ENCODE peak calls at places on chromosome 1, in ten cellular contexts. One of them, this sample, is unnamed.

GRCh38 chr1:109630081-109630880 is 10.6 kb downstream of the AMPD2 start:
- DNase-seq in activated CD4-positive, CD25-positive, alpha-beta regulatory T cell treated with anti-CD3 and anti-CD28 coated beads, Interleukin-2, amount 50 U/mL, for 16 hours: no peak
- DNase-seq in GM23338: peak; percentile 66
- DNase-seq in iPS-NIHi11: peak; percentile 90
- DNase-seq in mucosa of gallbladder: no peak
- DNase-seq in cardiac muscle cell: no peak
- DNase-seq in progenitor cell of endocrine pancreas: no peak
- DNase-seq in anterior cingulate cortex: no peak
- DNase-seq in NCI-H2171: no peak
- DNase-seq in left ventricle myocardium superior: no peak
- DNase-seq in this sample: peak; percentile 87

GRCh38 chr1:17624540-17625256 is 85.2 kb downstream of the ARHGEF10L start:
- DNase-seq in activated CD4-positive, CD25-positive, alpha-beta regulatory T cell treated with anti-CD3 and anti-CD28 coated beads, Interleukin-2, amount 50 U/mL, for 16 hours: no peak
- DNase-seq in GM23338: no peak
- DNase-seq in iPS-NIHi11: no peak
- DNase-seq in mucosa of gallbladder: peak; percentile 39
- DNase-seq in cardiac muscle cell: peak; percentile 46
- DNase-seq in progenitor cell of endocrine pancreas: no peak
- DNase-seq in anterior cingulate cortex: no peak
- DNase-seq in NCI-H2171: no peak
- DNase-seq in left ventricle myocardium superior: peak; percentile 86
- DNase-seq in this sample: peak; percentile 97

GRCh38 chr1:63730211-63730610 is 43.6 kb upstream of the ROR1 start:
- DNase-seq in activated CD4-positive, CD25-positive, alpha-beta regulatory T cell treated with anti-CD3 and anti-CD28 coated beads, Interleukin-2, amount 50 U/mL, for 16 hours: no peak
- DNase-seq in GM23338: peak; percentile 74
- DNase-seq in iPS-NIHi11: no peak
- DNase-seq in mucosa of gallbladder: no peak
- DNase-seq in cardiac muscle cell: no peak
- DNase-seq in progenitor cell of endocrine pancreas: no peak
- DNase-seq in anterior cingulate cortex: no peak
- DNase-seq in NCI-H2171: peak; percentile 38
- DNase-seq in left ventricle myocardium superior: no peak
- DNase-seq in this sample: no peak

GRCh38 chr1:113207019-113207418 is 134.0 kb downstream of the LRIG2 start:
- DNase-seq in activated CD4-positive, CD25-positive, alpha-beta regulatory T cell treated with anti-CD3 and anti-CD28 coated beads, Interleukin-2, amount 50 U/mL, for 16 hours: no peak
- DNase-seq in GM23338: no peak
- DNase-seq in iPS-NIHi11: peak; percentile 33
- DNase-seq in mucosa of gallbladder: no peak
- DNase-seq in cardiac muscle cell: no peak
- DNase-seq in progenitor cell of endocrine pancreas: no peak
- DNase-seq in anterior cingulate cortex: no peak
- DNase-seq in NCI-H2171: no peak
- DNase-seq in left ventricle myocardium superior: no peak
- DNase-seq in this sample: no peak

GRCh38 chr1:91736999-91737615 is 148.8 kb downstream of the TGFBR3 start:
- DNase-seq in activated CD4-positive, CD25-positive, alpha-beta regulatory T cell treated with anti-CD3 and anti-CD28 coated beads, Interleukin-2, amount 50 U/mL, for 16 hours: no peak
- DNase-seq in GM23338: peak; percentile 70
- DNase-seq in iPS-NIHi11: peak; percentile 68
- DNase-seq in mucosa of gallbladder: no peak
- DNase-seq in cardiac muscle cell: peak; percentile 69
- DNase-seq in progenitor cell of endocrine pancreas: peak; percentile 16
- DNase-seq in anterior cingulate cortex: no peak
- DNase-seq in NCI-H2171: no peak
- DNase-seq in left ventricle myocardium superior: peak; percentile 32
- DNase-seq in this sample: peak; percentile 85

GRCh38 chr1:186183219-186183618 is 191.8 kb downstream of the TPR start:
- DNase-seq in activated CD4-positive, CD25-positive, alpha-beta regulatory T cell treated with anti-CD3 and anti-CD28 coated beads, Interleukin-2, amount 50 U/mL, for 16 hours: no peak
- DNase-seq in GM23338: no peak
- DNase-seq in iPS-NIHi11: no peak
- DNase-seq in mucosa of gallbladder: no peak
- DNase-seq in cardiac muscle cell: peak; percentile 64
- DNase-seq in progenitor cell of endocrine pancreas: no peak
- DNase-seq in anterior cingulate cortex: no peak
- DNase-seq in NCI-H2171: no peak
- DNase-seq in left ventricle myocardium superior: no peak
- DNase-seq in this sample: no peak

GRCh38 chr1:167762061-167762746 is 40.4 kb downstream of the MPZL1 start:
- DNase-seq in activated CD4-positive, CD25-positive, alpha-beta regulatory T cell treated with anti-CD3 and anti-CD28 coated beads, Interleukin-2, amount 50 U/mL, for 16 hours: no peak
- DNase-seq in GM23338: no peak
- DNase-seq in iPS-NIHi11: no peak
- DNase-seq in mucosa of gallbladder: no peak
- DNase-seq in cardiac muscle cell: no peak
- DNase-seq in progenitor cell of endocrine pancreas: no peak
- DNase-seq in anterior cingulate cortex: no peak
- DNase-seq in NCI-H2171: no peak
- DNase-seq in left ventricle myocardium superior: no peak
- DNase-seq in this sample: no peak

GRCh38 chr1:61000327-61000726 is 82.0 kb upstream of the NFIA start:
- DNase-seq in activated CD4-positive, CD25-positive, alpha-beta regulatory T cell treated with anti-CD3 and anti-CD28 coated beads, Interleukin-2, amount 50 U/mL, for 16 hours: no peak
- DNase-seq in GM23338: no peak
- DNase-seq in iPS-NIHi11: no peak
- DNase-seq in mucosa of gallbladder: no peak
- DNase-seq in cardiac muscle cell: no peak
- DNase-seq in progenitor cell of endocrine pancreas: no peak
- DNase-seq in anterior cingulate cortex: no peak
- DNase-seq in NCI-H2171: no peak
- DNase-seq in left ventricle myocardium superior: no peak
- DNase-seq in this sample: no peak

GRCh38 chr1:84479998-84480397 is 932 bp downstream of the RPF1 start:
- DNase-seq in activated CD4-positive, CD25-positive, alpha-beta regulatory T cell treated with anti-CD3 and anti-CD28 coated beads, Interleukin-2, amount 50 U/mL, for 16 hours: no peak
- DNase-seq in GM23338: no peak
- DNase-seq in iPS-NIHi11: no peak
- DNase-seq in mucosa of gallbladder: no peak
- DNase-seq in cardiac muscle cell: no peak
- DNase-seq in progenitor cell of endocrine pancreas: no peak
- DNase-seq in anterior cingulate cortex: no peak
- DNase-seq in NCI-H2171: no peak
- DNase-seq in left ventricle myocardium superior: no peak
- DNase-seq in this sample: no peak

GRCh38 chr1:108016451-108016920 is 51.5 kb upstream of the VAV3 start:
- DNase-seq in activated CD4-positive, CD25-positive, alpha-beta regulatory T cell treated with anti-CD3 and anti-CD28 coated beads, Interleukin-2, amount 50 U/mL, for 16 hours: no peak
- DNase-seq in GM23338: no peak
- DNase-seq in iPS-NIHi11: peak; percentile 12
- DNase-seq in mucosa of gallbladder: peak; percentile 17
- DNase-seq in cardiac muscle cell: peak; percentile 97
- DNase-seq in progenitor cell of endocrine pancreas: no peak
- DNase-seq in anterior cingulate cortex: no peak
- DNase-seq in NCI-H2171: peak; percentile 32
- DNase-seq in left ventricle myocardium superior: no peak
- DNase-seq in this sample: peak; percentile 71

GRCh38 chr1:99292946-99293345 is 28.7 kb downstream of the PLPPR4 start:
- DNase-seq in activated CD4-positive, CD25-positive, alpha-beta regulatory T cell treated with anti-CD3 and anti-CD28 coated beads, Interleukin-2, amount 50 U/mL, for 16 hours: no peak
- DNase-seq in GM23338: no peak
- DNase-seq in iPS-NIHi11: no peak
- DNase-seq in mucosa of gallbladder: no peak
- DNase-seq in cardiac muscle cell: no peak
- DNase-seq in progenitor cell of endocrine pancreas: no peak
- DNase-seq in anterior cingulate cortex: no peak
- DNase-seq in NCI-H2171: no peak
- DNase-seq in left ventricle myocardium superior: no peak
- DNase-seq in this sample: peak; percentile 13

GRCh38 chr1:201254625-201255469 is 28.5 kb upstream of the PKP1 start:
- DNase-seq in activated CD4-positive, CD25-positive, alpha-beta regulatory T cell treated with anti-CD3 and anti-CD28 coated beads, Interleukin-2, amount 50 U/mL, for 16 hours: peak; percentile 29
- DNase-seq in GM23338: peak; percentile 71
- DNase-seq in iPS-NIHi11: peak; percentile 98
- DNase-seq in mucosa of gallbladder: peak; percentile 38
- DNase-seq in cardiac muscle cell: peak; percentile 50
- DNase-seq in progenitor cell of endocrine pancreas: peak; percentile 96
- DNase-seq in anterior cingulate cortex: no peak
- DNase-seq in NCI-H2171: no peak
- DNase-seq in left ventricle myocardium superior: peak; percentile 78
- DNase-seq in this sample: peak; percentile 95

GRCh38 chr1:100187912-100188311 is 9.9 kb upstream of the LRRC39 start:
- DNase-seq in activated CD4-positive, CD25-positive, alpha-beta regulatory T cell treated with anti-CD3 and anti-CD28 coated beads, Interleukin-2, amount 50 U/mL, for 16 hours: no peak
- DNase-seq in GM23338: no peak
- DNase-seq in iPS-NIHi11: no peak
- DNase-seq in mucosa of gallbladder: no peak
- DNase-seq in cardiac muscle cell: peak; percentile 92
- DNase-seq in progenitor cell of endocrine pancreas: no peak
- DNase-seq in anterior cingulate cortex: no peak
- DNase-seq in NCI-H2171: no peak
- DNase-seq in left ventricle myocardium superior: peak; percentile 43
- DNase-seq in this sample: no peak

GRCh38 chr1:162536511-162536910 is 25.0 kb upstream of the UAP1 start:
- DNase-seq in activated CD4-positive, CD25-positive, alpha-beta regulatory T cell treated with anti-CD3 and anti-CD28 coated beads, Interleukin-2, amount 50 U/mL, for 16 hours: no peak
- DNase-seq in GM23338: no peak
- DNase-seq in iPS-NIHi11: no peak
- DNase-seq in mucosa of gallbladder: no peak
- DNase-seq in cardiac muscle cell: peak; percentile 22
- DNase-seq in progenitor cell of endocrine pancreas: no peak
- DNase-seq in anterior cingulate cortex: no peak
- DNase-seq in NCI-H2171: no peak
- DNase-seq in left ventricle myocardium superior: no peak
- DNase-seq in this sample: peak; percentile 82

GRCh38 chr1:44792736-44793502 is 4.9 kb upstream of the BEST4 start:
- DNase-seq in activated CD4-positive, CD25-positive, alpha-beta regulatory T cell treated with anti-CD3 and anti-CD28 coated beads, Interleukin-2, amount 50 U/mL, for 16 hours: no peak
- DNase-seq in GM23338: no peak
- DNase-seq in iPS-NIHi11: no peak
- DNase-seq in mucosa of gallbladder: no peak
- DNase-seq in cardiac muscle cell: no peak
- DNase-seq in progenitor cell of endocrine pancreas: no peak
- DNase-seq in anterior cingulate cortex: no peak
- DNase-seq in NCI-H2171: no peak
- DNase-seq in left ventricle myocardium superior: no peak
- DNase-seq in this sample: peak; percentile 46

GRCh38 chr1:25912076-25912831 is 6.0 kb upstream of the STMN1 start:
- DNase-seq in activated CD4-positive, CD25-positive, alpha-beta regulatory T cell treated with anti-CD3 and anti-CD28 coated beads, Interleukin-2, amount 50 U/mL, for 16 hours: no peak
- DNase-seq in GM23338: no peak
- DNase-seq in iPS-NIHi11: no peak
- DNase-seq in mucosa of gallbladder: no peak
- DNase-seq in cardiac muscle cell: peak; percentile 67
- DNase-seq in progenitor cell of endocrine pancreas: no peak
- DNase-seq in anterior cingulate cortex: no peak
- DNase-seq in NCI-H2171: no peak
- DNase-seq in left ventricle myocardium superior: no peak
- DNase-seq in this sample: no peak

GRCh38 chr1:72140222-72140621 is 142.1 kb downstream of the NEGR1 start:
- DNase-seq in activated CD4-positive, CD25-positive, alpha-beta regulatory T cell treated with anti-CD3 and anti-CD28 coated beads, Interleukin-2, amount 50 U/mL, for 16 hours: no peak
- DNase-seq in GM23338: no peak
- DNase-seq in iPS-NIHi11: no peak
- DNase-seq in mucosa of gallbladder: no peak
- DNase-seq in cardiac muscle cell: no peak
- DNase-seq in progenitor cell of endocrine pancreas: no peak
- DNase-seq in anterior cingulate cortex: no peak
- DNase-seq in NCI-H2171: no peak
- DNase-seq in left ventricle myocardium superior: no peak
- DNase-seq in this sample: no peak

GRCh38 chr1:225517697-225518096 is 89.9 kb upstream of the LBR start:
- DNase-seq in activated CD4-positive, CD25-positive, alpha-beta regulatory T cell treated with anti-CD3 and anti-CD28 coated beads, Interleukin-2, amount 50 U/mL, for 16 hours: no peak
- DNase-seq in GM23338: no peak
- DNase-seq in iPS-NIHi11: no peak
- DNase-seq in mucosa of gallbladder: no peak
- DNase-seq in cardiac muscle cell: no peak
- DNase-seq in progenitor cell of endocrine pancreas: no peak
- DNase-seq in anterior cingulate cortex: no peak
- DNase-seq in NCI-H2171: no peak
- DNase-seq in left ventricle myocardium superior: no peak
- DNase-seq in this sample: no peak

GRCh38 chr1:27564264-27564579 is 39.7 kb downstream of the AHDC1 start:
- DNase-seq in activated CD4-positive, CD25-positive, alpha-beta regulatory T cell treated with anti-CD3 and anti-CD28 coated beads, Interleukin-2, amount 50 U/mL, for 16 hours: no peak
- DNase-seq in GM23338: no peak
- DNase-seq in iPS-NIHi11: no peak
- DNase-seq in mucosa of gallbladder: no peak
- DNase-seq in cardiac muscle cell: no peak
- DNase-seq in progenitor cell of endocrine pancreas: no peak
- DNase-seq in anterior cingulate cortex: no peak
- DNase-seq in NCI-H2171: no peak
- DNase-seq in left ventricle myocardium superior: no peak
- DNase-seq in this sample: no peak

GRCh38 chr1:183869230-183869629 is 64.3 kb downstream of the RGL1 start:
- DNase-seq in activated CD4-positive, CD25-positive, alpha-beta regulatory T cell treated with anti-CD3 and anti-CD28 coated beads, Interleukin-2, amount 50 U/mL, for 16 hours: no peak
- DNase-seq in GM23338: no peak
- DNase-seq in iPS-NIHi11: no peak
- DNase-seq in mucosa of gallbladder: no peak
- DNase-seq in cardiac muscle cell: no peak
- DNase-seq in progenitor cell of endocrine pancreas: no peak
- DNase-seq in anterior cingulate cortex: no peak
- DNase-seq in NCI-H2171: no peak
- DNase-seq in left ventricle myocardium superior: no peak
- DNase-seq in this sample: no peak

GRCh38 chr1:34985063-34985770 is at the start of gene TMEM35B:
- DNase-seq in activated CD4-positive, CD25-positive, alpha-beta regulatory T cell treated with anti-CD3 and anti-CD28 coated beads, Interleukin-2, amount 50 U/mL, for 16 hours: peak; percentile 56
- DNase-seq in GM23338: peak; percentile 77
- DNase-seq in iPS-NIHi11: peak; percentile 83
- DNase-seq in mucosa of gallbladder: peak; percentile 62
- DNase-seq in cardiac muscle cell: peak; percentile 66
- DNase-seq in progenitor cell of endocrine pancreas: peak; percentile 19
- DNase-seq in anterior cingulate cortex: peak; percentile 39
- DNase-seq in NCI-H2171: peak; percentile 23
- DNase-seq in left ventricle myocardium superior: peak; percentile 87
- DNase-seq in this sample: peak; percentile 95